ENCODE peak calls at places on chromosomes 2 and 18, in ten cellular contexts. C is head of caudate nucleus; D is mesothelial cell of epicardium; G is ELR; Z is T-helper 9 cell; P is MM.1S; Y is B cell; K is GM12865; S is neural progenitor cell; H is activated T-helper 9 cell treated with anti-CD3 and anti-CD28 coated beads, Interleukin-2, amount 50 U/mL, for 16 hours. J is an unnamed sample.

GRCh38 chr2:12501469-12502147 is 215.1 kb upstream of the TRIB2 start:
- DNase-seq in Y (peak), P (peak), K (peak), S (no peak), C (no peak), G (peak), D (no peak), Z (peak), H (peak), J (no peak)

GRCh38 chr2:208269091-208269490 is 3.0 kb downstream of the PIKFYVE start:
- DNase-seq in C (no peak), K (no peak), D (no peak), G (peak), S (no peak), Y (no peak), Z (no peak), H (no peak), P (no peak), J (no peak)

GRCh38 chr2:105248316-105249070 is 7.0 kb downstream of the GPR45 start:
- DNase-seq in K (no peak), S (no peak), P (no peak), D (no peak), H (no peak), Y (no peak), C (no peak), Z (no peak), G (no peak), J (peak)

GRCh38 chr18:48656582-48656981 is 117.8 kb downstream of the CTIF start:
- DNase-seq in P (no peak), D (no peak), G (peak), H (no peak), Y (no peak), S (peak), C (no peak), Z (no peak), K (no peak), J (no peak)

GRCh38 chr2:224378087-224379085 is 23.5 kb downstream of the FAM124B start:
- DNase-seq in Y (no peak), S (no peak), G (peak), P (no peak), C (no peak), H (no peak), K (no peak), Z (no peak), D (no peak), J (no peak)

GRCh38 chr2:190847504-190848201 is 33.0 kb upstream of the GLS start:
- DNase-seq in D (no peak), C (no peak), Z (no peak), Y (no peak), H (no peak), P (no peak), G (no peak), K (no peak), S (no peak), J (peak)

GRCh38 chr2:64779117-64779690 is 125.5 kb upstream of the SERTAD2 start:
- DNase-seq in Y (no peak), P (no peak), C (no peak), G (peak), Z (no peak), K (no peak), S (no peak), D (no peak), H (no peak), J (peak)

GRCh38 chr2:130376433-130377293 is 20.8 kb downstream of the PTPN18 start:
- DNase-seq in S (no peak), G (no peak), H (no peak), C (no peak), K (peak), Y (no peak), D (no peak), Z (no peak), P (peak), J (no peak)

GRCh38 chr18:21083017-21083416 is 28.6 kb downstream of the ROCK1 start:
- DNase-seq in C (no peak), K (no peak), G (no peak), P (no peak), S (no peak), D (no peak), H (no peak), Y (no peak), Z (no peak), J (no peak)

GRCh38 chr2:200613692-200614091 is 27.9 kb downstream of the AOX1 start:
- DNase-seq in S (no peak), P (no peak), G (peak), Z (no peak), H (no peak), K (no peak), D (no peak), Y (no peak), C (no peak), J (no peak)

GRCh38 chr2:23669413-23670244 is 257.3 kb downstream of the ATAD2B start:
- DNase-seq in S (no peak), Z (no peak), C (no peak), K (no peak), G (no peak), H (no peak), P (no peak), D (no peak), Y (no peak), J (peak)

GRCh38 chr2:42045956-42046748 is 1.7 kb upstream of the PKDCC start:
- DNase-seq in P (no peak), C (no peak), D (no peak), H (no peak), S (peak), K (no peak), G (no peak), Y (no peak), Z (no peak), J (no peak)

J was measured in cardiac fibroblast.